ENCODE peak calls at places on chromosome 5, in nine cellular contexts. J is PC-9; Y is cardiac muscle cell; A is fibroblast of lung; T is ascending aorta; Z is left ventricle myocardium inferior; L is tibial artery; C is stomach; G is CD8-positive, alpha-beta memory T cell. V is an unnamed sample. For H3K4me1, the result is how much of the 10 kb centered on the place peaks cover.

GRCh38 chr5:122126711-122127385 is 2.5 kb upstream of the ZNF474 start:
- DNase-seq in A (peak), L (peak), T (no peak), Z (no peak), J (no peak), C (no peak), G (no peak), Y (peak), V (no peak)

GRCh38 chr5:100406640-100407039 is 128.5 kb upstream of the FAM174A start:
- DNase-seq in T (no peak), A (peak), Y (no peak), J (no peak), Z (no peak), C (no peak), G (no peak), L (no peak), V (no peak)

GRCh38 chr5:134133213-134133994 is 18.9 kb downstream of the TCF7 start:
- DNase-seq in A (no peak), G (no peak), C (no peak), L (peak), Y (no peak), J (no peak), T (peak), Z (peak), V (no peak)

GRCh38 chr5:179166886-179167841 is 107.0 kb downstream of the ZNF354C start:
- DNase-seq in G (peak), J (peak), Y (peak), T (no peak), L (peak), Z (peak), C (peak), A (peak), V (no peak)

GRCh38 chr5:134240421-134240962 is 14.6 kb upstream of the PPP2CA start:
- DNase-seq in T (no peak), A (peak), C (no peak), J (no peak), Y (peak), Z (no peak), L (no peak), G (no peak), V (peak)

GRCh38 chr5:73701566-73701965 is 75.6 kb downstream of the ARHGEF28 start:
- DNase-seq in G (no peak), A (no peak), Y (no peak), C (no peak), Z (no peak), J (peak), T (no peak), L (no peak), V (no peak)

GRCh38 chr5:2164586-2164985 is 281.9 kb upstream of the IRX4 start:
- DNase-seq in L (no peak), T (no peak), Z (no peak), G (no peak), A (no peak), J (no peak), Y (no peak), C (no peak), V (no peak)

GRCh38 chr5:108345541-108346171 is 36.2 kb downstream of the FBXL17 start:
- DNase-seq in J (no peak), A (peak), L (no peak), Y (peak), C (no peak), G (peak), Z (no peak), T (no peak), V (no peak)

DNA sequence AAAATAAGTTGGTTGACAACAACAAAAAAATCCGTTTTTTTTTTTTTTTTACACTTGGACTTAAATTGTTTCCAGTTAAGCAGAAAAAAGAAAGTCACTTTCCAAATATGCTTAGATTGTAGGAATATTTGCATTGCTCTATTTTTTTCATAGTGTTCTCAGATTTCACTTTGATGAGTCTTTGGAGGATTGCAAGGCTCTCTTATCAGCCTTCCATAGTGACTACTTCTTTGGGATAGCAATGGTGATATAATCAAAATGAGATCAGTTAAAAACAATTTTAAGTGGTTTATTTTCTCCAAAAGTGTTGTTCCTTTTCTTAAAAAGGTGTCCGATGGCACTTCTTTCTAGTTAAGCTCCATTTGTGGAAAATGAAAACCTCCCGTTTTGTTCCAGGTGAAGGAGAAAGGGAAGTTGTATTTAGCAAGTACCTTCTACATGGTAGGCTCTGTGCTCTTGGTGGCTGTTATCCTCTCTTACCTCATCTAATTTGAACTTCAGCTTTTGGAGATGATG is 3.9 kb downstream of the RASGRF2 start:
- DNase-seq in Y (no peak), G (no peak), C (no peak), J (no peak), A (peak), Z (no peak), T (no peak), L (no peak), V (no peak)
- H3K4me1 ChIP-seq in Y (under half), G (under half), C (under half), J (under half), A (under half), Z (under half), T (under half), L (under half), V (under half)

DNA sequence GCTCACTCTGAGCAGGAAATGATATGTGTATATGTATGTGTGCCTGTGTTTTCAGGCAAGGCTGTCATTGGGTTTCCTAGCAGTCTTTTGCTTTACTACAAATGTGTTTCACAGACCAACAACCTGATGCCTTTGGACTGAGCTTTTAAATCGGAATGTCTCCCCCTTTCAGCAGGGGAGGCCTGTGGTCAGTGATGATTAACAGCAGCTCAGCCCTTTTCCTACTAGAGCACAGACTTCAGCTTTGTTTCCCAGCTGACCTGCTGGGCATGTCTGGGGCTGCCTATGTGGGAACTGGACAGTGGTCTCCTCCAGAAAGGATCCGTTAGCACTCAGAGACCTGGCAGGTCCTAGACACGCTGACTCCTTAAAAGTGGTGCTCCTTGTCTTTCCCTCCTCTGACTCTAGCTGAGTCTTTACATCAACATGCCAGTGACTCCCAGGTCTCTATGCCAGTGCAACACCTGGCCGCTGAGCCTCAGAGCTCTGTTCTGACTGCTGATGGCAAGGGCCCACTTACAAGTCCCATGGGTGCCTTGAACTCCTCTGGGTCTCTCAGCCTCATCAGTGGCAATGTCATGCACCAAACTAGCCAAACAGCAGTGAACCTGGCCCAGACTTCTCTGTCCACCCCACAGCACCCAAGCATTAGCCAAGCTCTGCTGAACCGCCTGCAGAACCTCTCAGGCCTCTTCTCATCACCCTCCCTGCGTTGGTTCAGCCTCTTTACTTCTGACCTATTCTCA is 7.7 kb downstream of the MACROH2A1 start:
- DNase-seq in A (peak), T (no peak), Z (no peak), J (no peak), Y (peak), G (no peak), L (no peak), C (no peak), V (no peak)
- H3K4me1 ChIP-seq in A (under half), T (under half), Z (half or more), J (under half), Y (half or more), G (half or more), L (half or more), C (half or more), V (under half)

GRCh38 chr5:190366-191035 is 794 bp upstream of the LRRC14B start:
- DNase-seq in G (no peak), A (no peak), J (no peak), T (no peak), Z (no peak), L (no peak), C (no peak), Y (no peak), V (no peak)

GRCh38 chr5:187617-188451 is 3.5 kb upstream of the LRRC14B start:
- DNase-seq in A (no peak), G (no peak), Y (no peak), T (no peak), J (no peak), Z (no peak), C (no peak), L (peak), V (no peak)

GRCh38 chr5:189976-190365 is 1.3 kb upstream of the LRRC14B start:
- DNase-seq in C (no peak), A (no peak), Z (no peak), T (no peak), G (no peak), L (peak), J (no peak), Y (no peak), V (no peak)

GRCh38 chr5:189486-189885 is 1.8 kb upstream of the LRRC14B start:
- DNase-seq in A (no peak), J (no peak), Z (no peak), T (no peak), G (no peak), Y (no peak), C (no peak), L (peak), V (no peak)

GRCh38 chr5:188488-189481 is 2.5 kb upstream of the LRRC14B start:
- DNase-seq in Z (peak), C (peak), J (peak), T (peak), A (peak), G (peak), Y (peak), L (peak), V (peak)
- H3K4me1 ChIP-seq in Z (under half), C (under half), J (under half), T (under half), A (under half), G (under half), Y (under half), L (under half), V (under half)

GRCh38 chr5:10576790-10577189 is 12.9 kb downstream of the ANKRD33B start:
- DNase-seq in G (no peak), Z (no peak), A (no peak), T (no peak), Y (no peak), J (no peak), C (no peak), L (no peak), V (no peak)
- H3K4me1 ChIP-seq in G (under half), Z (under half), A (under half), T (under half), Y (under half), J (under half), C (under half), L (under half), V (under half)

DNA sequence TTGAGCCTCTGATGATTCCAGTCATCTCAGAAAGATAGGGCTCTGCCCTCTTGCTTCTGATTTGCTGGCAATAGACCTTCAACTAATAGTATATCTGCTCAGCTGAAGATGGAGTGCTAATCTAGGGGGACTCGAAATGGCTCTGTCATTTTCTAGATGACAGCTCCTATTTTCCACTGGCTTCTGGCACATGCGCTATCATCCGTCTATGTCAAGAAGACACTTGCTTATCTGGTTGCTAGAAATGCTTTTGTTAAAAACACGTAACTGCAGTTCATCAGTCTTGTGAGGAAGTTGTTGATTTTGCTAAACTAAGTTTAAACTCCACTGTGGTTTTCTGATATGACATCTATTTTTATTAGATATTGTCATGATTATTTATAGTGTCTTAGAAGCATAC is 265.5 kb upstream of the ZNF608 start:
- DNase-seq in T (no peak), Z (no peak), G (no peak), Y (no peak), A (no peak), L (no peak), C (no peak), J (no peak), V (no peak)
- H3K4me1 ChIP-seq in T (under half), Z (under half), G (under half), Y (under half), A (under half), L (under half), C (under half), J (under half), V (under half)

GRCh38 chr5:151675225-151675955 is 11.3 kb downstream of the SPARC start:
- DNase-seq in J (no peak), L (no peak), Y (peak), G (no peak), C (no peak), Z (no peak), A (peak), T (no peak), V (no peak)
- H3K4me1 ChIP-seq in J (under half), L (half or more), Y (under half), G (under half), C (under half), Z (half or more), A (half or more), T (half or more), V (under half)

GRCh38 chr5:167936944-167937627 is 354.4 kb upstream of the WWC1 start:
- DNase-seq in C (no peak), Z (no peak), Y (no peak), T (no peak), J (no peak), L (no peak), A (no peak), G (no peak), V (no peak)

GRCh38 chr5:167939686-167940085 is 351.8 kb upstream of the WWC1 start:
- DNase-seq in C (no peak), G (no peak), Y (no peak), J (no peak), L (no peak), A (no peak), T (no peak), Z (no peak), V (no peak)

GRCh38 chr5:167940911-167941310 is 350.5 kb upstream of the WWC1 start:
- DNase-seq in J (no peak), Z (no peak), T (no peak), G (no peak), A (no peak), L (no peak), Y (no peak), C (no peak), V (no peak)

GRCh38 chr5:167934561-167934971 is 356.9 kb upstream of the WWC1 start:
- DNase-seq in L (peak), C (no peak), G (no peak), Z (peak), Y (peak), T (peak), J (no peak), A (peak), V (no peak)

GRCh38 chr5:167937628-167938000 is 353.8 kb upstream of the WWC1 start:
- DNase-seq in Y (no peak), A (peak), J (no peak), Z (no peak), C (no peak), T (no peak), L (no peak), G (no peak), V (no peak)
- H3K4me1 ChIP-seq in Y (under half), A (under half), J (under half), Z (under half), C (under half), T (under half), L (under half), G (under half), V (under half)

GRCh38 chr5:139642891-139643871 is 5.0 kb upstream of the CXXC5 start:
- DNase-seq in C (peak), Y (no peak), Z (no peak), G (no peak), A (no peak), T (peak), L (peak), J (peak), V (peak)
- H3K4me1 ChIP-seq in C (half or more), Y (under half), Z (under half), G (under half), A (under half), T (under half), L (under half), J (half or more), V (under half)

DNA sequence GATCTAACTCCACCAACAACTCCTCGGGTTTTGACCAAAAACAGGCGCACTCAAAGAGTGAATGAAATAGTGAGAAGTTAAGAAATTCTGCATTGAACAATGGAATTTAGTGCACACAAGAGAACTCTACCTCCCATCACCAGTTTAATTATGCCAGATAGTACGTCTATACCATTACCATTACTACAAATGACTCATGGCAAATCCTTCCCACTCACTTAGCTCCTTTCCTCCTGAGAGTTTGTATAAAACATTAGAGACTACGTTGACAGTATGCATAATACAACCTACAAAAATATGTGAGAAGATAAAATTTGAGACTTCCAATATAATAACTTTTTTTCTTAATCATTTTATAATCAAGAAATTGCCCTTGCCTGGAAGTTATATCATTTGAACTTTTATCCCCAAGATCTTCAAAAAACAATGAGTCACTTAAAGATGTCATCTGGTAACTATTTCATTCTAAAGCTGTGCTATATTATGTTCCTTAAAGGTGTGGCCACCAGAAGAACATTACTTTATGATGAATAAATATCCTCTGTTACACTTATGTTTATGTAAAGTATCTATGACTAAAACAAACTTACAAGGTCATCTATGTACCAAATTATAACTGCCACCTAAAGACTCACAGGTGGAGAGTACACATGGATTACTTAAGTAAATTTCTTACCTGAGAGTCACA is 297.9 kb upstream of the PTGER4 start:
- DNase-seq in Z (no peak), G (no peak), C (no peak), Y (no peak), A (peak), J (no peak), L (no peak), T (no peak), V (no peak)
- H3K4me1 ChIP-seq in Z (under half), G (half or more), C (under half), Y (under half), A (under half), J (half or more), L (under half), T (under half), V (under half)

V was measured in prostate gland.